ENCODE peak calls at places on chromosomes 4 and X, in four cellular contexts. I, L, J and K are unnamed samples.

GRCh38 chr4:22238742-22239141 is 277.1 kb downstream of the ADGRA3 start:
- DNase-seq in L (no peak), I (peak), J (no peak), K (no peak)

GRCh38 chrX:17500145-17500579 is 125.2 kb downstream of the NHS start:
- DNase-seq in J (no peak), I (peak), L (no peak), K (peak)

GRCh38 chr4:177381762-177382310 is 60.4 kb downstream of the AGA start:
- DNase-seq in L (no peak), I (no peak), J (no peak), K (no peak)

GRCh38 chr4:66959207-66959606 is 586.1 kb downstream of the CENPC start:
- DNase-seq in L (no peak), J (no peak), I (no peak), K (no peak)

GRCh38 chr4:20356565-20356964 is 104.9 kb downstream of the SLIT2 start:
- DNase-seq in L (no peak), J (no peak), I (no peak), K (no peak)

GRCh38 chrX:130085551-130085986 is 24.7 kb downstream of the ELF4 start:
- DNase-seq in L (no peak), I (no peak), J (no peak), K (no peak)

GRCh38 chrX:1749499-1749898 is 134.6 kb downstream of the ASMT start:
- DNase-seq in J (no peak), I (no peak), L (no peak), K (no peak)

GRCh38 chrX:135543924-135544323 is 23.5 kb downstream of the INTS6L start:
- DNase-seq in L (no peak), J (no peak), I (peak), K (peak)

GRCh38 chr4:83255584-83255983 is 29.0 kb downstream of the COQ2 start:
- DNase-seq in I (no peak), J (no peak), L (no peak), K (no peak)

GRCh38 chr4:109183851-109184345 is 118.6 kb downstream of the COL25A1 start:
- DNase-seq in J (no peak), L (no peak), I (no peak), K (no peak)